ENCODE peak calls at places on chromosomes 4 and X, in four cellular contexts. K is WERI-Rb-1, W is BJ, S is lung. N is an unnamed sample.

GRCh38 chrX:41449615-41450014 is 2.5 kb downstream of the NYX start:
- DNase-seq in K (no peak), W (peak), S (no peak), N (no peak)

GRCh38 chrX:40061871-40062524 is 35.8 kb downstream of the BCOR start:
- DNase-seq in K (no peak), W (no peak), S (no peak), N (no peak)

GRCh38 chr4:8722556-8722955 is 130.0 kb downstream of the CPZ start:
- DNase-seq in K (no peak), W (no peak), S (no peak), N (no peak)

GRCh38 chrX:39456894-39457600 is 640.7 kb downstream of the BCOR start:
- DNase-seq in K (no peak), W (no peak), S (no peak), N (no peak)

GRCh38 chrX:19599253-19599652 is 83.9 kb upstream of the MAP3K15 start:
- DNase-seq in K (no peak), W (no peak), S (no peak), N (no peak)

GRCh38 chrX:40366661-40367060 is 214.1 kb upstream of the ATP6AP2 start:
- DNase-seq in K (no peak), W (no peak), S (no peak), N (no peak)

GRCh38 chr4:84647307-84647884 is 64.5 kb downstream of the CDS1 start:
- DNase-seq in K (no peak), W (no peak), S (no peak), N (no peak)

GRCh38 chrX:72108666-72109065 is 23.0 kb downstream of the RTL5 start:
- DNase-seq in K (no peak), W (no peak), S (no peak), N (no peak)

GRCh38 chrX:132114607-132115006 is 13.2 kb downstream of the FRMD7 start:
- DNase-seq in K (no peak), W (no peak), S (no peak), N (no peak)

GRCh38 chrX:819684-820083 is 189.1 kb downstream of the SHOX start:
- DNase-seq in K (no peak), W (no peak), S (no peak), N (no peak)

GRCh38 chr4:87077834-87078585 is 142.4 kb downstream of the KLHL8 start:
- DNase-seq in K (no peak), W (no peak), S (no peak), N (no peak)

GRCh38 chr4:175813841-175814240 is 1.8 kb upstream of the GPM6A start:
- DNase-seq in K (no peak), W (no peak), S (no peak), N (no peak)

DNA sequence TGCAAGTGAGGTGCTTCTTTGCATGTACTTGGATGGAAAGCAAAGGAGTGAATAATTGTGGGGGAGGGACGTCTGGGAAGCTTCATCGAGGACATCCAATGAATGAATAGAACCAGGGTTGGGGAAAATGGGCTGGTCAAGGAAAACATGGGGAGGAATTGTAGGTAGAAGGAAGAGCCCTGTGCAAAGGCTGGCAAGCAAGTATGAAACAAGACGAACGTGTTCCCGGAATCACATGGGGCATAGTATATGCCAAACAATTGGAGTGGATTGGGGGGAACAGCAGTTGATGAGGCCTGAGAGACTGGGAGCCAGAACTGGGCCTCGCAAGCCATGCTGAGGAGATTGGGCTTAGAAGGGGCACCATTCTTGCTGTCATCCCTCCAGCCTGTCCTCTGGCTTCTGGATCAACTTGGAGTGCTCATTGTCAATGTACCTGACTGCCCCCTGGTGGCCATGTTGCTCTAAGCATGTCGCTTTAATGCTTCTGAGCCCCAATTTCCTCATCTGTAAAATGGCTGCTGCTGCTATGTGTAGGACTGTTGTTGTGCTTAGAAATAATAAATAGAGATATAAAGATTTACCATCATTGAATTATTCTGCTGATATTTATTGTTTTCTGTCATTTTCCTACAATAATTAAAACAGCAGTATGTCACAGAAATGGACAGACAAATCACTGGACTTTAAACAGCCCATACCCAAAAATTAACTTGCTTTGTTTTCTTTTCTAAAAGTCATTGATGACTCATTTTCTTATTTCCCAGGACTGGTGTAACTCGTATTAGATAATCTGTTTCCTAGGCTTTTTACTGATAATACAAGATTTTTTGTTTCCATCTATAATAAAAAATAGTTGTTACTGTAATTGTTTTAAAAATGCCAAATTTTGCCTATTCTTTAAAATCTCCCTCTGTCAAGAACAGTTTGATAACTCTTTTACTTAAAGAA is 66.4 kb downstream of the JADE3 start:
- DNase-seq in K (peak), W (no peak), S (peak), N (peak)
- TF ChIP-seq CTCF in K (peak), W (peak), S (peak), N (peak)

GRCh38 chr4:164937576-164938270 is 39.7 kb downstream of the TRIM61 start:
- DNase-seq in K (peak), W (no peak), S (no peak), N (no peak)
- TF ChIP-seq CTCF in K (peak), W (peak), S (no peak), N (peak)

GRCh38 chr4:66554844-66555243 is 884.6 kb upstream of the EPHA5 start:
- DNase-seq in K (no peak), W (no peak), S (no peak), N (no peak)

GRCh38 chr4:66555301-66555700 is 885.0 kb upstream of the EPHA5 start:
- DNase-seq in K (no peak), W (peak), S (no peak), N (no peak)

GRCh38 chr4:66562276-66562806 is 892.1 kb upstream of the EPHA5 start:
- DNase-seq in K (no peak), W (no peak), S (no peak), N (no peak)

GRCh38 chr4:66558651-66559050 is 888.4 kb upstream of the EPHA5 start:
- DNase-seq in K (no peak), W (no peak), S (no peak), N (no peak)

DNA sequence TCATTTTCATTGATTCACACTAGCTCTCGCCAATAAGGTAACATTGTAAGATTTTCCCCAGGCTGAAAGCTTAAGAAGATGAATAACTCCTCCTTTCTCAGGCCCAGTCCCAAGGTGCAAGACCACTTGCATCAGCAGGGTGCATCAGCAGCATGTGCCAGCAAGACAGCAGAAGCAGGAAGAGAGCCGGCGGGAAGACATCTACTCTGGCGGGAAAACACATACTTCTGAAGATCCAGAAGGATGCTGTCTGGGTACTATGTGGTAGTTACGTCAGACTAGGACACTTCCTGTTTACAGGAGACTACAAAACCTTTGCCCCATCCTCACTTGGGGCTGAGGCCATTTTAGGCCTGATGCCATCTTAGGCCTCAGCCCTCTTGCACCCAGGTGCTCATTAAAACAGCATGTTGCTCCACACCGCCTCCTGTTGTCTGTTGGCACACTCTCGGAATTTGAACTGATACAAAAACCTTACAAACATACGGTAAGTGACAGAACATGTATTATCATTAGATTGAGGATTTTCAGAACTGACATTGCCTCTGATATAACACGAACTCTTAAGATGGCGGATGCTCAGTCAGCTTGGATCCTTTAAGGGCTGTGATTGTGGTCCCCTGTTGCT is 886.5 kb upstream of the EPHA5 start:
- DNase-seq in K (no peak), W (no peak), S (no peak), N (no peak)
- TF ChIP-seq CTCF in K (no peak), W (no peak), S (no peak), N (no peak)

DNA sequence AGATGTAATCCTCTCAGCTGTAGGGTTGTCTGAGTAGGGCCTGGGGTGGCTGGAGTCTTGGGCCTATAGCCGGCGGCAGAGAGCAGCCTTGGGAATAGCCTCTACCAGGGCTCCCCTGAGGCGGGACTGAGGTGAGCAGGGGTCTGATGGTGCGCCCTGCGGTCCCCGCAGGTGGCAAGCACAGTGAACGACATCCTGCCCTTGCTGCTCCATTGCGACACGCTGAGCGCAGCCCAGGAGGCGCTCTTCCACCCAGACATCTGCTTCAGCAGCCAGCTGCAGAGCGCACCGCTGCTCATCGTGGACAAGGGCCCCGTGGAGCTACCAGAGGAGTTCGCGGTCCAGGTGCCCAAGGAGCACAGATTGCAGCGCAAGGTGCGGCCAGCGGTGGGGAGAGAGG is 317.0 kb downstream of the ADGRL3 start:
- DNase-seq in K (no peak), W (no peak), S (no peak), N (no peak)
- TF ChIP-seq CTCF in K (no peak), W (no peak), S (no peak), N (no peak)

GRCh38 chrX:111262086-111262485 is 8.2 kb downstream of the CAPN6 start:
- DNase-seq in K (no peak), W (peak), S (no peak), N (no peak)
- TF ChIP-seq CTCF in K (no peak), W (no peak), S (no peak), N (no peak)

GRCh38 chr4:182143086-182143821 is 99.9 kb upstream of the TENM3 start:
- DNase-seq in K (peak), W (no peak), S (no peak), N (peak)

GRCh38 chr4:182143822-182144620 is 99.2 kb upstream of the TENM3 start:
- DNase-seq in K (peak), W (no peak), S (no peak), N (peak)

GRCh38 chr4:182141623-182142022 is 101.6 kb upstream of the TENM3 start:
- DNase-seq in K (no peak), W (no peak), S (no peak), N (no peak)

GRCh38 chr4:182141046-182141445 is 102.2 kb upstream of the TENM3 start:
- DNase-seq in K (no peak), W (no peak), S (no peak), N (no peak)

DNA sequence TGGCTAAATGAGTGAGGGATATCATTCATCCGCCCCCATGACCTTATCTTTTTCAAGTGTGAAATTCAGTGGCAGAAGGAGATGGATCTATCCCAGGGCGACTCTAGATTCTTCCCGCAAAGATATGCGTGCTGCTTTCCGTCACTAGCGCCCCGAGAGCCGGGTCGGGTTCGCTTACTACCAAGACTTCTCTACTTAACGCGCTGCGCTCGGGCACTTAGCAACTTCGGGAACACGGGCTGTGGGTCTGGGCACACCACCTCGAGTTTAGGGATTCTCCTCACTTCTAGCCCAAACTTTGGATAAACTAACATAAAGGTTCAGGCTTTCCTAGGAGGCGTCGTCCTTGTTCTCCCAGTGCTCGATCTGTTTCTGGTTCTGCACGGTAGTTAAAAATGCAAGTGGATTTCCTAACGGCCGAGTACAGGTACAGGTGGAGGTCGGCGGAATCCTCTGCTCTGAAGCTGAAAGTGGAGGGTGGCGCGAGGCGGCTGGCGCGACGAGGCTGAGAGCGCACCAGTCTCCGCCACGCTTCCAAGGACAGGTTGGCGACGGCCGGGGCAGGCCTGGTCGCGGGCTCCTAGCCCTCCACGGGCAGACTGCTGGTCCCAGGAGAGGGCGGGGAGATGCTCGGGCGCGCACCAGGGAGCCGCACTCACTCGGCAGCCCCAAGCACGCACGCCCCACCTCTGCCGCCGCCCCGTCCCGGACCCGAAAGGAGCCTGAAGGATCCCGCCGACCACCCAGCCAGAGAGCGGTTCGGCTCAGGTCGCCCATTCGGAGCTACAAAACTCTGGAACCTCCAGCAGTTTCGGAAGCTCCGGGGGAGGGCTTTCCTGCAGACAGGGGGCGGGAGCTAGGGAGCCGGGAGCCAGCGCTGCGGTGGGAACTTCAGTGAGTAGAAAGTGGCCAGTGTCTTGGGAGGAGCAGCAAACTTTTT is 100.8 kb upstream of the TENM3 start:
- DNase-seq in K (peak), W (no peak), S (no peak), N (peak)
- TF ChIP-seq CTCF in K (no peak), W (no peak), S (no peak), N (peak)

DNA sequence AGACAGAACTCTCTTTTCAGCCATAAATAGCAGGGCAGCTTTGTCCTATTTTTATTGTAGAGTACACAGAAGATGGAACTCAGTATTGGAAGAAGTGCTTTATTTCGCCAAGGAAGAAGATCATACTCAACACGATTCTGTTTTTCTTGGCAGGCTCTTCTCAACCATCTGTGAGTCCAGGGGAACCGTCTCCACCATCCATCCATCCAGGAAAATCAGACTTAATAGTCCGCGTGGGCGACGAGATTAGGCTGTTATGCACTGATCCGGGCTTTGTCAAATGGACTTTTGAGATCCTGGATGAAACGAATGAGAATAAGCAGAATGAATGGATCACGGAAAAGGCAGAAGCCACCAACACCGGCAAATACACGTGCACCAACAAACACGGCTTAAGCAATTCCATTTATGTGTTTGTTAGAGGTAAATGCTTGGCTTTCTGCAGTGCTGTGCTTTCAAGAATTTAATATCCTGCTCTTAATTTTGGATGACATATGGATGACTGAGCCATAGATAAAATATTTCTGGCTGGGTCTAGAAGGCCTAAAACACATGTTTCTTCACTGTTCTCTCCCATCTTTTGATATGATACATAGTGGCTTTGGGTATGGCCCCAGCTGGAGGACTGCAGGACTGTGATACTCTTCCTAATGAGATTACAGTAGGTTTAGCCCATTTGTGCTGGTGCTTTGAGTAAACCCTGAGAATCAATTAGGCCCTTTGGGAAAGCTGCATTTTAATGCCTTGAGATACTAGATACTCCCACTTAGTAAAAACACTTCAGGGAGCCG is 37.8 kb downstream of the KIT start:
- DNase-seq in K (peak), W (no peak), S (no peak), N (no peak)
- TF ChIP-seq CTCF in K (no peak), W (no peak), S (no peak), N (no peak)

N was measured in Caco-2.